ENCODE peak calls at places on chromosome 13, in six cellular contexts. B is fibroblast of villous mesenchyme, H is fibroblast of the aortic adventitia, G is bronchial epithelial cell, K is BJ, P is neural crest cell. C is an unnamed sample.

GRCh38 chr13:21668665-21669599 is 1.9 kb upstream of the FGF9 start:
- DNase-seq in B (peak; percentile 36), H (peak; percentile 21), G (no peak), K (no peak), P (peak; percentile 37), C (no peak)

GRCh38 chr13:41370736-41371135 is 59.7 kb downstream of the NAA16 start:
- DNase-seq in B (peak; percentile 53), H (no peak), G (no peak), K (peak; percentile 32), P (no peak), C (no peak)

GRCh38 chr13:74101436-74101835 is 32.8 kb downstream of the KLF12 start:
- DNase-seq in B (no peak), H (no peak), G (no peak), K (no peak), P (no peak), C (no peak)

GRCh38 chr13:108777421-108778420 is 148.3 kb downstream of the MYO16 start:
- DNase-seq in B (no peak), H (peak; percentile 7), G (no peak), K (no peak), P (no peak), C (no peak)

GRCh38 chr13:79171131-79172061 is 234.7 kb downstream of the RBM26 start:
- DNase-seq in B (no peak), H (no peak), G (no peak), K (no peak), P (no peak), C (no peak)

GRCh38 chr13:51154029-51154555 is 43.0 kb upstream of the C13orf42 start:
- DNase-seq in B (peak; percentile 67), H (peak; percentile 75), G (no peak), K (no peak), P (no peak), C (no peak)

GRCh38 chr13:104315606-104316005 is 1249.4 kb upstream of the SLC10A2 start:
- DNase-seq in B (peak; percentile 72), H (peak; percentile 73), G (peak; percentile 96), K (peak; percentile 88), P (no peak), C (no peak)

GRCh38 chr13:93927431-93927830 is 552.1 kb downstream of the DCT start:
- DNase-seq in B (peak; percentile 14), H (peak; percentile 25), G (no peak), K (no peak), P (no peak), C (no peak)

GRCh38 chr13:40452741-40453665 is 213.4 kb downstream of the FOXO1 start:
- DNase-seq in B (peak; percentile 8), H (peak; percentile 49), G (peak; percentile 96), K (peak; percentile 28), P (no peak), C (peak; percentile 5)

GRCh38 chr13:92390217-92390616 is 836.4 kb upstream of the GPC6 start:
- DNase-seq in B (peak; percentile 37), H (no peak), G (no peak), K (no peak), P (no peak), C (no peak)

GRCh38 chr13:59468396-59468795 is 695.3 kb downstream of the DIAPH3 start:
- DNase-seq in B (no peak), H (no peak), G (no peak), K (no peak), P (no peak), C (no peak)

GRCh38 chr13:54637377-54637776 is 1608.8 kb downstream of the OLFM4 start:
- DNase-seq in B (no peak), H (no peak), G (peak; percentile 44), K (no peak), P (no peak), C (no peak)

GRCh38 chr13:29905845-29906244 is 55.4 kb upstream of the UBL3 start:
- DNase-seq in B (peak; percentile 78), H (peak; percentile 55), G (peak; percentile 76), K (no peak), P (no peak), C (peak; percentile 42)

GRCh38 chr13:65660696-65661095 is 1569.4 kb downstream of the PCDH9 start:
- DNase-seq in B (no peak), H (no peak), G (no peak), K (no peak), P (no peak), C (no peak)

GRCh38 chr13:58619396-58620113 is 988.0 kb downstream of the PCDH17 start:
- DNase-seq in B (no peak), H (no peak), G (no peak), K (no peak), P (no peak), C (no peak)

GRCh38 chr13:52665325-52665724 is 12.7 kb downstream of the SUGT1 start:
- DNase-seq in B (peak; percentile 45), H (peak; percentile 36), G (peak; percentile 60), K (no peak), P (no peak), C (no peak)

GRCh38 chr13:49371943-49372636 is 71.8 kb downstream of the CAB39L start:
- DNase-seq in B (peak; percentile 67), H (peak; percentile 15), G (no peak), K (no peak), P (no peak), C (no peak)

GRCh38 chr13:108269601-108270328 is at the start of gene TNFSF13B:
- DNase-seq in B (peak; percentile 57), H (peak; percentile 62), G (no peak), K (peak; percentile 4), P (no peak), C (peak; percentile 32)

GRCh38 chr13:36673838-36674326 is at the start of gene SERTM1:
- DNase-seq in B (peak; percentile 4), H (peak; percentile 16), G (no peak), K (no peak), P (peak; percentile 60), C (no peak)

GRCh38 chr13:62643007-62643483 is 1227.4 kb upstream of the PCDH20 start:
- DNase-seq in B (no peak), H (no peak), G (peak; percentile 19), K (no peak), P (no peak), C (peak; percentile 49)

GRCh38 chr13:68304287-68304893 is 1074.3 kb upstream of the PCDH9 start:
- DNase-seq in B (peak; percentile 2), H (no peak), G (peak; percentile 16), K (no peak), P (no peak), C (peak; percentile 0)

GRCh38 chr13:113121928-113122420 is 625 bp upstream of the F10 start:
- DNase-seq in B (no peak), H (no peak), G (no peak), K (no peak), P (no peak), C (no peak)

GRCh38 chr13:113122571-113123225 is at the start of gene F10:
- DNase-seq in B (peak; percentile 82), H (peak; percentile 74), G (no peak), K (peak; percentile 34), P (peak; percentile 29), C (peak; percentile 9)

GRCh38 chr13:113124211-113125025 is 1.8 kb downstream of the F10 start:
- DNase-seq in B (no peak), H (no peak), G (no peak), K (no peak), P (no peak), C (no peak)

GRCh38 chr13:113121183-113121927 is 1.2 kb upstream of the F10 start:
- DNase-seq in B (no peak), H (no peak), G (no peak), K (no peak), P (no peak), C (no peak)

GRCh38 chr13:113123226-113124150 is 889 bp downstream of the F10 start:
- DNase-seq in B (no peak), H (peak; percentile 15), G (no peak), K (no peak), P (no peak), C (no peak)
- TF ChIP-seq CTCF in B (peak; percentile 28), H (peak; percentile 44), G (peak; percentile 6), K (peak; percentile 31), P (peak; percentile 25), C (no peak)

GRCh38 chr13:97346561-97347254 is 87.3 kb upstream of the RAP2A start:
- DNase-seq in B (no peak), H (no peak), G (no peak), K (no peak), P (no peak), C (no peak)

GRCh38 chr13:97346097-97346496 is 87.9 kb upstream of the RAP2A start:
- DNase-seq in B (no peak), H (no peak), G (no peak), K (no peak), P (no peak), C (no peak)

GRCh38 chr13:97342136-97342535 is 91.8 kb upstream of the RAP2A start:
- DNase-seq in B (no peak), H (no peak), G (no peak), K (no peak), P (no peak), C (no peak)

GRCh38 chr13:97342936-97343335 is 91.0 kb upstream of the RAP2A start:
- DNase-seq in B (no peak), H (no peak), G (no peak), K (no peak), P (no peak), C (no peak)

GRCh38 chr13:97344250-97345175 is 89.5 kb upstream of the RAP2A start:
- DNase-seq in B (peak; percentile 62), H (peak; percentile 76), G (peak; percentile 58), K (no peak), P (peak; percentile 36), C (peak; percentile 16)
- TF ChIP-seq CTCF in B (peak; percentile 77), H (peak; percentile 71), G (peak; percentile 49), K (peak; percentile 74), P (peak; percentile 81), C (peak; percentile 14)

DNA sequence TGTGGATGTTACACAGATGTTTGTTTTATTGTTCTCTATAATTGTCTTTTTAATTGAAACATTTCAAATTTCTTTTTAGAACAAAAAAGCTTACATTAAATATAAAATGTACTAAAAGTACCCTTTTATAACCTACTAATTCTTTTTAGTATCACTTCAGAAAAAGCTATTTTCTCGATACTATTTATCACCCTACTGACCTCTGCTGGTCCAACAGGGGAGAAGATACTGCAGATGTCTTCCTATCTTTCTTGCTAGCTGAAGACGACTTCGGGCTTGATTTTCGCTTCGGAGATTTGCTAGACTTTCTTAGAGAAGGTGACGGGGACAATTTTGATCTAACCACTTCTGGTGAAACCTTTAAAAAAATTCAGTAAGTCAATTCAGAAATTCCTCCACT is 42.4 kb downstream of the ZC3H13 start:
- DNase-seq in B (peak; percentile 4), H (peak; percentile 2), G (no peak), K (no peak), P (no peak), C (no peak)
- TF ChIP-seq CTCF in B (peak; percentile 33), H (peak; percentile 39), G (no peak), K (peak; percentile 47), P (peak; percentile 58), C (no peak)

GRCh38 chr13:31012285-31013024 is 80.0 kb downstream of the TEX26 start:
- DNase-seq in B (peak; percentile 54), H (peak; percentile 53), G (peak; percentile 28), K (no peak), P (no peak), C (peak; percentile 26)
- TF ChIP-seq CTCF in B (peak; percentile 62), H (peak; percentile 50), G (no peak), K (peak; percentile 59), P (peak; percentile 51), C (no peak)

C was measured in Calu3.